ENCODE peak calls at places on chromosomes 13 and 19, in eight cellular contexts. K is AG09319; G is substantia nigra; V is retina; T is midbrain; P is amygdala; H is stimulated activated CD8-positive, alpha-beta memory T cell treated with anti-CD3 and anti-CD28 coated beads, Interleukin-15, amount 100 ng/mL, for 4 hours; C is hepatic stellate cell. O is an unnamed sample.

GRCh38 chr19:54439174-54439851 is 9.7 kb upstream of the LENG8 start:
- DNase-seq in G (peak; percentile 81), V (peak; percentile 76), T (peak; percentile 84), P (peak; percentile 19), C (no peak), K (no peak), H (no peak), O (peak; percentile 89)

GRCh38 chr19:495440-496332 is 600 bp upstream of the MADCAM1 start:
- DNase-seq in T (no peak), V (peak; percentile 77), P (no peak), H (no peak), K (no peak), C (no peak), G (no peak), O (no peak)

GRCh38 chr19:19338082-19338481 is 17.5 kb downstream of the MAU2 start:
- DNase-seq in C (no peak), G (no peak), T (no peak), P (no peak), K (no peak), V (no peak), H (no peak), O (no peak)

GRCh38 chr13:29465741-29466293 is 129.7 kb downstream of the SLC7A1 start:
- DNase-seq in G (no peak), V (no peak), P (no peak), H (no peak), K (no peak), C (peak; percentile 24), T (no peak), O (no peak)

GRCh38 chr19:7801020-7801570 is 28.9 kb upstream of the EVI5L start:
- DNase-seq in C (no peak), G (no peak), K (no peak), H (no peak), P (no peak), T (no peak), V (no peak), O (no peak)

GRCh38 chr19:35533822-35534521 is 716 bp downstream of the GAPDHS start:
- DNase-seq in H (no peak), G (no peak), V (peak; percentile 29), K (no peak), C (no peak), P (no peak), T (no peak), O (no peak)

GRCh38 chr19:1279782-1280341 is 4.5 kb downstream of the FAM174C start:
- DNase-seq in K (peak; percentile 58), H (no peak), G (peak; percentile 67), T (peak; percentile 90), P (peak; percentile 48), V (peak; percentile 95), C (peak; percentile 91), O (peak; percentile 89)

GRCh38 chr13:33763021-33763420 is 54.9 kb upstream of the RFC3 start:
- DNase-seq in H (no peak), G (no peak), T (no peak), K (no peak), V (no peak), C (no peak), P (no peak), O (no peak)

GRCh38 chr19:51994048-51994644 is 7.5 kb upstream of the ZNF350 start:
- DNase-seq in H (no peak), V (no peak), G (no peak), C (no peak), T (no peak), P (no peak), K (no peak), O (no peak)

GRCh38 chr19:12611361-12611699 is 610 bp downstream of the ZNF791 start:
- DNase-seq in H (no peak), P (peak; percentile 28), V (no peak), G (peak; percentile 51), T (peak; percentile 58), C (peak; percentile 84), K (peak; percentile 54), O (peak; percentile 71)

GRCh38 chr13:44440046-44440608 is 66.5 kb downstream of the SERP2 start:
- DNase-seq in K (no peak), H (no peak), V (no peak), T (no peak), P (no peak), C (no peak), G (no peak), O (no peak)

GRCh38 chr19:7197169-7197759 is 97.0 kb downstream of the INSR start:
- DNase-seq in V (peak; percentile 94), G (peak; percentile 74), C (peak; percentile 83), P (peak; percentile 63), T (peak; percentile 83), K (peak; percentile 90), H (peak; percentile 85), O (peak; percentile 90)

GRCh38 chr13:26882731-26883130 is 122.1 kb upstream of the GPR12 start:
- DNase-seq in K (no peak), H (no peak), V (no peak), C (no peak), P (no peak), G (no peak), T (no peak), O (no peak)

GRCh38 chr19:7928334-7928706 is 2.4 kb upstream of the CTXN1 start:
- DNase-seq in C (no peak), K (no peak), V (no peak), G (no peak), T (no peak), H (no peak), P (no peak), O (no peak)

GRCh38 chr19:14731200-14731599 is 41.4 kb downstream of the ZNF333 start:
- DNase-seq in T (no peak), G (no peak), P (no peak), C (no peak), K (no peak), H (no peak), V (no peak), O (no peak)

GRCh38 chr19:42066075-42066754 is 3.8 kb downstream of the GRIK5 start:
- DNase-seq in K (no peak), V (peak; percentile 65), G (no peak), P (peak; percentile 26), T (peak; percentile 9), H (no peak), C (no peak), O (peak; percentile 78)

GRCh38 chr13:25292301-25292700 is 5.0 kb upstream of the MTMR6 start:
- DNase-seq in V (no peak), T (no peak), G (no peak), C (peak; percentile 10), K (no peak), P (no peak), H (no peak), O (no peak)

GRCh38 chr19:13974073-13974472 is 21.8 kb downstream of the DCAF15 start:
- DNase-seq in K (no peak), G (no peak), T (no peak), C (no peak), H (no peak), P (no peak), V (peak; percentile 14), O (no peak)

GRCh38 chr19:18424122-18424889 is 5.1 kb downstream of the SSBP4 start:
- DNase-seq in V (no peak), G (no peak), C (no peak), T (no peak), H (no peak), K (no peak), P (no peak), O (no peak)

GRCh38 chr19:29841209-29841558 is 29.4 kb downstream of the CCNE1 start:
- DNase-seq in T (no peak), K (no peak), V (no peak), P (no peak), C (peak; percentile 29), H (no peak), G (no peak), O (no peak)

GRCh38 chr19:47511681-47512080 is 3.2 kb downstream of the NAPA start:
- DNase-seq in T (no peak), V (no peak), H (no peak), G (no peak), C (peak; percentile 52), P (no peak), K (no peak), O (no peak)

GRCh38 chr19:35828694-35829301 is 16.2 kb upstream of the PRODH2 start:
- DNase-seq in V (peak; percentile 44), G (peak; percentile 40), P (no peak), K (no peak), T (peak; percentile 60), C (peak; percentile 70), H (no peak), O (peak; percentile 53)

GRCh38 chr19:38781058-38781457 is 7.7 kb upstream of the LGALS7 start:
- DNase-seq in V (no peak), P (no peak), H (no peak), G (no peak), K (no peak), T (no peak), C (no peak), O (no peak)

GRCh38 chr13:33554919-33555791 is 262.8 kb upstream of the RFC3 start:
- DNase-seq in V (no peak), C (no peak), T (no peak), P (no peak), H (no peak), G (no peak), K (no peak), O (no peak)

GRCh38 chr13:104855581-104855980 is 1679.9 kb downstream of the EFNB2 start:
- DNase-seq in T (no peak), G (no peak), P (no peak), V (no peak), H (no peak), K (no peak), C (no peak), O (no peak)

GRCh38 chr19:17553256-17553655 is 2.2 kb upstream of the COLGALT1 start:
- DNase-seq in P (no peak), V (no peak), G (no peak), K (peak; percentile 81), H (no peak), C (peak; percentile 69), T (no peak), O (peak; percentile 64)

GRCh38 chr19:49930483-49931011 is 1.2 kb upstream of the NUP62 start:
- DNase-seq in G (no peak), P (no peak), K (no peak), C (no peak), V (no peak), T (no peak), H (no peak), O (no peak)

GRCh38 chr13:113990321-113990837 is 16.5 kb upstream of the C13orf46 start:
- DNase-seq in G (no peak), V (no peak), C (no peak), T (no peak), H (no peak), K (no peak), P (no peak), O (no peak)

GRCh38 chr13:43227721-43228120 is 204.3 kb downstream of the DNAJC15 start:
- DNase-seq in T (no peak), P (no peak), K (no peak), H (no peak), V (no peak), C (no peak), G (no peak), O (peak; percentile 65)

GRCh38 chr19:12664406-12665280 is 1.9 kb downstream of the MAN2B1 start:
- DNase-seq in K (no peak), H (no peak), T (no peak), P (no peak), G (no peak), V (no peak), C (no peak), O (no peak)

GRCh38 chr19:17159466-17160393 is 55.4 kb upstream of the USE1 start:
- DNase-seq in V (no peak), T (no peak), P (no peak), H (no peak), G (no peak), C (no peak), K (no peak), O (no peak)

GRCh38 chr13:28716511-28716910 is 2.3 kb downstream of the SLC46A3 start:
- DNase-seq in P (no peak), H (no peak), K (no peak), T (no peak), C (peak; percentile 27), V (peak; percentile 4), G (no peak), O (no peak)

GRCh38 chr13:41267106-41267505 is 3.7 kb upstream of the MTRF1 start:
- DNase-seq in C (no peak), H (no peak), G (no peak), T (no peak), K (no peak), V (no peak), P (no peak), O (no peak)

GRCh38 chr13:112960671-112961070 is 8.3 kb upstream of the MCF2L start:
- DNase-seq in G (no peak), C (no peak), K (no peak), T (no peak), H (no peak), V (no peak), P (no peak), O (no peak)

O was measured in Ammon's horn.